ENCODE peak calls at places on chromosomes 6 and 20, in five cellular contexts. S is mesendoderm, B is IMR-90, V is H1, P is mesenchymal stem cell. F is an unnamed sample.

GRCh38 chr20:22586645-22587310 is 2.4 kb upstream of the FOXA2 start:
- DNase-seq in S (peak), B (no peak), V (peak), P (no peak), F (no peak)

GRCh38 chr6:144215402-144215931 is 65.2 kb downstream of the STX11 start:
- DNase-seq in S (no peak), B (no peak), V (no peak), P (no peak), F (no peak)

GRCh38 chr6:88919032-88919431 is 44.4 kb downstream of the RNGTT start:
- DNase-seq in S (peak), B (no peak), V (no peak), P (peak), F (no peak)

GRCh38 chr6:165626711-165627110 is 36.3 kb downstream of the PDE10A start:
- DNase-seq in S (no peak), B (no peak), V (no peak), P (no peak), F (no peak)

GRCh38 chr6:31710490-31711219 is 4.0 kb downstream of the LY6G6F start:
- DNase-seq in S (peak), B (no peak), V (no peak), P (no peak), F (no peak)

GRCh38 chr6:75167851-75168250 is 38.0 kb downstream of the COL12A1 start:
- DNase-seq in S (peak), B (no peak), V (no peak), P (peak), F (no peak)

GRCh38 chr6:158131926-158132325 is 36.1 kb downstream of the SERAC1 start:
- DNase-seq in S (peak), B (peak), V (no peak), P (peak), F (no peak)

GRCh38 chr6:28810655-28811053 is 113.1 kb downstream of the TRIM27 start:
- DNase-seq in S (no peak), B (no peak), V (no peak), P (no peak), F (no peak)

GRCh38 chr6:46014511-46015118 is 1.0 kb downstream of the CLIC5 start:
- DNase-seq in S (peak), B (no peak), V (peak), P (peak), F (no peak)

GRCh38 chr20:36181934-36182603 is 27.5 kb downstream of the EPB41L1 start:
- DNase-seq in S (no peak), B (peak), V (no peak), P (peak), F (no peak)

GRCh38 chr6:158817298-158818007 is 1.7 kb downstream of the EZR start:
- DNase-seq in S (peak), B (peak), V (no peak), P (peak), F (no peak)

GRCh38 chr20:44896583-44896982 is 11.1 kb downstream of the YWHAB start:
- DNase-seq in S (no peak), B (peak), V (no peak), P (peak), F (no peak)

GRCh38 chr6:73830119-73830518 is 134.1 kb downstream of the CD109 start:
- DNase-seq in S (no peak), B (no peak), V (no peak), P (no peak), F (no peak)

GRCh38 chr6:7674291-7674690 is 51.6 kb upstream of the BMP6 start:
- DNase-seq in S (no peak), B (no peak), V (no peak), P (no peak), F (no peak)

GRCh38 chr6:5095236-5095635 is 10.1 kb downstream of the PPP1R3G start:
- DNase-seq in S (no peak), B (peak), V (no peak), P (peak), F (no peak)

GRCh38 chr20:48459729-48460395 is 367.9 kb downstream of the PREX1 start:
- DNase-seq in S (no peak), B (no peak), V (no peak), P (no peak), F (no peak)

GRCh38 chr6:6751615-6752014 is 163.1 kb downstream of the LY86 start:
- DNase-seq in S (no peak), B (no peak), V (no peak), P (no peak), F (no peak)

GRCh38 chr20:34300809-34301586 is 2.2 kb downstream of the AHCY start:
- DNase-seq in S (peak), B (no peak), V (no peak), P (peak), F (no peak)

GRCh38 chr6:133083248-133083967 is 157.7 kb upstream of the EYA4 start:
- DNase-seq in S (no peak), B (no peak), V (no peak), P (no peak), F (no peak)

GRCh38 chr20:58515240-58516212 is at the start of gene APCDD1L:
- DNase-seq in S (peak), B (peak), V (no peak), P (peak), F (peak)

GRCh38 chr6:146974346-146974745 is 229.9 kb upstream of the STXBP5 start:
- DNase-seq in S (no peak), B (no peak), V (no peak), P (no peak), F (no peak)

GRCh38 chr6:52157301-52157930 is 28.8 kb upstream of the IL17A start:
- DNase-seq in S (no peak), B (peak), V (no peak), P (no peak), F (no peak)

GRCh38 chr6:50147371-50147770 is 97.6 kb upstream of the DEFB112 start:
- DNase-seq in S (no peak), B (peak), V (no peak), P (no peak), F (no peak)

GRCh38 chr6:158629376-158630221 is 14.9 kb downstream of the DYNLT1 start:
- DNase-seq in S (peak), B (no peak), V (peak), P (no peak), F (no peak)

GRCh38 chr20:10922941-10923340 is 249.1 kb upstream of the JAG1 start:
- DNase-seq in S (peak), B (peak), V (no peak), P (peak), F (no peak)

GRCh38 chr6:3285049-3285639 is 26.4 kb downstream of the PSMG4 start:
- DNase-seq in S (no peak), B (no peak), V (no peak), P (no peak), F (no peak)

GRCh38 chr6:55040102-55040848 is 134.0 kb upstream of the HCRTR2 start:
- DNase-seq in S (no peak), B (peak), V (no peak), P (peak), F (no peak)

GRCh38 chr6:98560418-98560817 is 274.0 kb upstream of the POU3F2 start:
- DNase-seq in S (peak), B (no peak), V (no peak), P (no peak), F (no peak)

GRCh38 chr6:89117285-89118108 is at the start of gene SRSF12:
- DNase-seq in S (peak), B (peak), V (peak), P (peak), F (peak)

GRCh38 chr20:11511816-11512215 is 405.9 kb upstream of the BTBD3 start:
- DNase-seq in S (peak), B (no peak), V (no peak), P (no peak), F (no peak)

GRCh38 chr6:44661631-44662030 is 274.1 kb downstream of the CDC5L start:
- DNase-seq in S (no peak), B (no peak), V (no peak), P (no peak), F (no peak)

GRCh38 chr6:35568967-35569606 is 56.4 kb upstream of the TULP1 start:
- DNase-seq in S (peak), B (no peak), V (peak), P (peak), F (no peak)

GRCh38 chr6:162871966-162872365 is 144.2 kb downstream of the PACRG start:
- DNase-seq in S (no peak), B (no peak), V (no peak), P (no peak), F (no peak)

GRCh38 chr20:40192529-40192928 is 496.5 kb downstream of the MAFB start:
- DNase-seq in S (no peak), B (no peak), V (no peak), P (no peak), F (no peak)

GRCh38 chr6:41092421-41093140 is 19.8 kb downstream of the NFYA start:
- DNase-seq in S (peak), B (peak), V (no peak), P (peak), F (no peak)

GRCh38 chr6:167898673-167899311 is 72.1 kb downstream of the AFDN start:
- DNase-seq in S (peak), B (peak), V (no peak), P (peak), F (no peak)

GRCh38 chr6:52231411-52232127 is 12.7 kb downstream of the IL17F start:
- DNase-seq in S (no peak), B (no peak), V (no peak), P (no peak), F (no peak)

GRCh38 chr6:149923327-149923986 is 536 bp upstream of the RAET1G start:
- DNase-seq in S (no peak), B (no peak), V (no peak), P (no peak), F (no peak)

GRCh38 chr6:30888472-30889137 is 4.3 kb downstream of the DDR1 start:
- DNase-seq in S (peak), B (peak), V (no peak), P (peak), F (no peak)

GRCh38 chr6:43572015-43572414 is 3.8 kb downstream of the XPO5 start:
- DNase-seq in S (no peak), B (no peak), V (no peak), P (no peak), F (no peak)

GRCh38 chr6:43575105-43575771 is 600 bp downstream of the XPO5 start:
- DNase-seq in S (peak), B (peak), V (no peak), P (peak), F (peak)

GRCh38 chr6:43578748-43579147 is 2.8 kb downstream of the POLH start:
- DNase-seq in S (no peak), B (peak), V (no peak), P (peak), F (no peak)

GRCh38 chr6:43579171-43579570 is 3.2 kb downstream of the POLH start:
- DNase-seq in S (no peak), B (peak), V (no peak), P (peak), F (no peak)

GRCh38 chr6:43575772-43576551 is at the start of the genes POLH and XPO5:
- DNase-seq in S (peak), B (peak), V (peak), P (peak), F (peak)
- H3K23ac ChIP-seq in S (peak), B (peak), V (no peak), P (peak), F (peak)

GRCh38 chr6:23659125-23659524 is 466.9 kb upstream of the NRSN1 start:
- DNase-seq in S (peak), B (peak), V (no peak), P (peak), F (peak)

GRCh38 chr6:23661549-23661948 is 464.5 kb upstream of the NRSN1 start:
- DNase-seq in S (no peak), B (no peak), V (no peak), P (no peak), F (no peak)

DNA sequence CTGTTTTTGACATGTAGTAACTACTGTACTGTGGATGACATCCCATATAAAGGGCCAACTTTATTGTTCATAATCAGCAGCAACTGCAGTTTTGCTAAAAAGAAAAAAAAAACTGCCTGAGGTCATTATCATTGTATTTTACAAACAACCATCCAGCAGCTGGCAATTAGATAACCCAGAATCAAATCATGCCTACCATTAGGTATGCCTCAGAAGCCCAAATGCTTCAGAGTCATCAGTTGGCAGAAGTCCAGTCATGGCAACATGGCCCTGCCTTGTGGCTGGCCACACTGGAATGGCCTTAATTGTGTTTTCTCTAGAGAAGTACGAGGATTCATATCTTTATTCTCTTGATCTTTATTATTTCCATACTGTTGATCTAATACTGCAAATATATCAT is 462.4 kb upstream of the NRSN1 start:
- DNase-seq in S (no peak), B (no peak), V (no peak), P (no peak), F (no peak)
- H3K23ac ChIP-seq in S (no peak), B (no peak), V (no peak), P (no peak), F (no peak)

GRCh38 chr6:24313477-24314141 is 44.2 kb downstream of the DCDC2 start:
- DNase-seq in S (peak), B (peak), V (no peak), P (peak), F (no peak)
- H3K23ac ChIP-seq in S (no peak), B (no peak), V (no peak), P (no peak), F (no peak)

DNA sequence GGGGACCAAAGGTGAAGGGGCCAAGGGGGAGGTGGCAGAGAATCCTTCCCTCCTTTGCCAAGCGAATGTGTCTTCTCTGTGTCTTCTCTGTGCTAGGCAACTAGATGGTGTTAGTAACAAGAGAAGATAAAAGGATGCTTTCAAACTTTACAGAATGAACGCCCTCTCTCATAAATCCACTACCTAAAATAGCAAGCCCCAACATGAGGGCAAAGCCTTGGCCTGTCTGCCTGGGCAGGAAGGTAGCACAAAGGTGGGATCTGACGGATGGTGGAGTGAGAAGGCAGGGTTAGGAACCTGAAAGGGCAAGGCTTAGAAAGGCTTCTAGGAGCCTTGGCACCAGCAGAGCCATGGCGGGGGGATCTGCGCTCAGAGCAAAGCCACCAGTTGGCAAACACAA is 13.6 kb upstream of the TGM3 start:
- DNase-seq in S (no peak), B (no peak), V (no peak), P (no peak), F (no peak)
- H3K23ac ChIP-seq in S (no peak), B (no peak), V (no peak), P (no peak), F (no peak)

GRCh38 chr20:1187605-1188171 is 2.9 kb upstream of the TMEM74B start:
- DNase-seq in S (peak), B (no peak), V (no peak), P (peak), F (no peak)

GRCh38 chr20:1188347-1188746 is 3.6 kb upstream of the TMEM74B start:
- DNase-seq in S (no peak), B (no peak), V (no peak), P (no peak), F (no peak)

GRCh38 chr20:1189827-1190226 is 5.0 kb upstream of the TMEM74B start:
- DNase-seq in S (no peak), B (no peak), V (no peak), P (no peak), F (no peak)

GRCh38 chr20:1191289-1191688 is 6.5 kb upstream of the TMEM74B start:
- DNase-seq in S (no peak), B (no peak), V (no peak), P (no peak), F (no peak)

GRCh38 chr20:1190847-1191246 is 6.1 kb upstream of the TMEM74B start:
- DNase-seq in S (no peak), B (no peak), V (no peak), P (no peak), F (no peak)
- H3K23ac ChIP-seq in S (no peak), B (no peak), V (no peak), P (no peak), F (no peak)

DNA sequence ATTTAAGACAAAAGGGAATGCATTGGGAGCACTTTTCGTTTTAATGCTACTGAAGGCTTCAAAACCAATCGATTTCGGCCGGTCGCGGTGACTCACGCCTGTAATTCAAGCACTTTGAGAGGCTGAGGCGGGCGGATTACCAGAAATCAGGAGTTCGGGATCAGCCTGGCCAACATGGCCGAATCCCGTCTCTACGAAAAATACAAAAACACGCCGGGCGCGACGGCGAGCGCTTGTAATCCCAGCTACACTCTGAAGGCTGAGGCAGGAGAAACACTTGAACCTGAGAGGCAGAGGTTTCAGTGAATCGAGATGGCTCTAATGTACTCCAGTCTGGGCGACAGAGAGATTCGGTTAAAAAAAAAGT is 58.4 kb downstream of the TRIM38 start:
- DNase-seq in S (no peak), B (peak), V (peak), P (peak), F (peak)
- H3K23ac ChIP-seq in S (peak), B (peak), V (no peak), P (no peak), F (peak)